ENCODE peak calls at places on chromosomes 2 and 18, in five cellular contexts. K, G, X, Q and T are unnamed samples.

GRCh38 chr2:112623913-112624777 is 21.6 kb upstream of the SLC20A1 start:
- DNase-seq in K (peak; percentile 78), Q (no peak), G (peak; percentile 45), X (no peak), T (no peak)

GRCh38 chr2:227608469-227609338 is 5.9 kb downstream of the SCYGR3 start:
- DNase-seq in X (no peak), K (peak; percentile 59), G (peak; percentile 51), Q (no peak), T (no peak)

GRCh38 chr2:88919087-88919738 is 227.7 kb downstream of the RPIA start:
- DNase-seq in Q (no peak), X (peak; percentile 18), K (no peak), G (no peak), T (no peak)

GRCh38 chr2:25247792-25248512 is 79.6 kb upstream of the POMC start:
- DNase-seq in Q (no peak), X (no peak), K (no peak), G (no peak), T (no peak)

GRCh38 chr2:69915050-69915945 is at the start of gene MXD1:
- DNase-seq in Q (no peak), G (no peak), K (no peak), X (peak; percentile 18), T (no peak)

GRCh38 chr18:42310956-42311355 is 355.9 kb downstream of the PIK3C3 start:
- DNase-seq in X (peak; percentile 34), Q (no peak), G (no peak), K (no peak), T (peak; percentile 39)

GRCh38 chr2:8625399-8626283 is 56.2 kb upstream of the ID2 start:
- DNase-seq in G (no peak), K (no peak), Q (no peak), X (no peak), T (no peak)

GRCh38 chr2:196170202-196170680 is 1.1 kb downstream of the STK17B start:
- DNase-seq in Q (no peak), G (no peak), K (no peak), X (peak; percentile 7), T (no peak)

GRCh38 chr18:75072672-75073371 is 136.1 kb downstream of the PTGR3 start:
- DNase-seq in K (no peak), X (no peak), Q (no peak), G (no peak), T (no peak)

GRCh38 chr18:3726241-3726951 is 276.4 kb downstream of the TGIF1 start:
- DNase-seq in G (no peak), K (no peak), Q (no peak), X (no peak), T (no peak)

GRCh38 chr2:101380376-101380775 is 6.9 kb downstream of the CREG2 start:
- DNase-seq in X (no peak), G (no peak), Q (no peak), K (no peak), T (no peak)

GRCh38 chr2:171505374-171505773 is 16.9 kb upstream of the CYBRD1 start:
- DNase-seq in Q (no peak), X (no peak), K (no peak), G (no peak), T (no peak)

GRCh38 chr2:19682493-19682892 is 219.3 kb downstream of the TTC32 start:
- DNase-seq in Q (no peak), G (no peak), K (no peak), X (no peak), T (no peak)